ENCODE peak calls at places on chromosome 21, in eight cellular contexts. N is activated naive CD4-positive, alpha-beta T cell; A is GM04504; D is AG09309; S is left colon; Z is foreskin fibroblast; F is stimulated activated CD8-positive, alpha-beta memory T cell treated with anti-CD3 and anti-CD28 coated beads, Interleukin-4, amount 100 ng/mL, for 24 hours; Q is suprapubic skin. T is an unnamed sample.
A peak's percentile ranks its signal among the peaks of the same experiment; 100 is the strongest.

GRCh38 chr21:37748351-37748750 is 167.9 kb downstream of the KCNJ6 start:
- DNase-seq in N (no peak), A (no peak), D (no peak), S (no peak), Z (no peak), F (no peak), Q (no peak), T (no peak)

GRCh38 chr21:38989745-38990423 is 184.2 kb downstream of the ETS2 start:
- DNase-seq in N (no peak), A (no peak), D (peak; percentile 55), S (no peak), Z (peak; percentile 71), F (no peak), Q (no peak), T (peak; percentile 77)

GRCh38 chr21:36792505-36792967 is 93.6 kb downstream of the SIM2 start:
- DNase-seq in N (no peak), A (no peak), D (no peak), S (no peak), Z (no peak), F (no peak), Q (no peak), T (no peak)

GRCh38 chr21:36466061-36466511 is 13.8 kb downstream of the CLDN14 start:
- DNase-seq in N (no peak), A (no peak), D (no peak), S (no peak), Z (no peak), F (no peak), Q (no peak), T (no peak)

GRCh38 chr21:38229260-38229877 is 27.4 kb upstream of the KCNJ15 start:
- DNase-seq in N (no peak), A (no peak), D (no peak), S (no peak), Z (no peak), F (no peak), Q (no peak), T (no peak)

GRCh38 chr21:35737899-35738341 is 322.4 kb downstream of the SETD4 start:
- DNase-seq in N (no peak), A (peak; percentile 24), D (peak; percentile 86), S (no peak), Z (no peak), F (no peak), Q (no peak), T (peak; percentile 82)

GRCh38 chr21:29146726-29147125 is 16.3 kb downstream of the MAP3K7CL start:
- DNase-seq in N (no peak), A (no peak), D (no peak), S (no peak), Z (no peak), F (no peak), Q (no peak), T (no peak)

GRCh38 chr21:32283001-32283400 is 4.2 kb upstream of the MIS18A start:
- DNase-seq in N (no peak), A (no peak), D (no peak), S (no peak), Z (no peak), F (no peak), Q (no peak), T (no peak)

GRCh38 chr21:45833437-45833836 is 148.1 kb upstream of the COL6A1 start:
- DNase-seq in N (no peak), A (no peak), D (no peak), S (no peak), Z (no peak), F (no peak), Q (no peak), T (no peak)

T was measured in AG10803.